ENCODE peak calls at places on chromosomes 13 and 19, in five cellular contexts. O is brain microvascular endothelial cell, Z is mucosa of descending colon, R is activated B cell treated with CpG ODN at 0.5 μM for 24 hours, P is heart right ventricle. T is an unnamed sample.

GRCh38 chr13:33153421-33154381 is 131.9 kb downstream of the STARD13 start:
- DNase-seq in P (peak; percentile 49), O (peak; percentile 93), R (no peak), Z (peak; percentile 48), T (no peak)

GRCh38 chr19:19822148-19822429 is 539 bp upstream of the ZNF506 start:
- DNase-seq in R (no peak), O (no peak), P (no peak), Z (no peak), T (no peak)

GRCh38 chr13:112679932-112680677 is 9.7 kb upstream of the ATP11A start:
- DNase-seq in O (no peak), R (no peak), P (no peak), Z (no peak), T (no peak)

GRCh38 chr19:58570770-58571574 is 2.2 kb downstream of the MZF1 start:
- DNase-seq in R (no peak), O (no peak), Z (peak; percentile 35), P (no peak), T (no peak)

GRCh38 chr19:5534787-5535586 is 32.8 kb downstream of the TINCR start:
- DNase-seq in R (no peak), P (no peak), O (no peak), Z (no peak), T (no peak)

GRCh38 chr19:48102870-48103751 is 7.5 kb downstream of the PLA2G4C start:
- DNase-seq in R (no peak), Z (no peak), O (peak; percentile 31), P (no peak), T (peak; percentile 17)

GRCh38 chr13:102185375-102185984 is 216.4 kb downstream of the FGF14 start:
- DNase-seq in O (no peak), R (no peak), Z (no peak), P (no peak), T (no peak)

GRCh38 chr13:58953638-58954037 is 1210.1 kb downstream of the DIAPH3 start:
- DNase-seq in Z (no peak), P (no peak), O (no peak), R (no peak), T (no peak)

GRCh38 chr13:40986328-40986856 is 32.7 kb downstream of the ELF1 start:
- DNase-seq in R (no peak), P (no peak), Z (no peak), O (no peak), T (no peak)

GRCh38 chr19:57606931-57607330 is 7.1 kb upstream of the ZNF134 start:
- DNase-seq in O (no peak), P (no peak), R (no peak), Z (no peak), T (no peak)

GRCh38 chr13:113544896-113545295 is 39.7 kb upstream of the TFDP1 start:
- DNase-seq in P (no peak), Z (no peak), R (no peak), O (no peak), T (no peak)

GRCh38 chr19:32202244-32202643 is 143.2 kb upstream of the ZNF507 start:
- DNase-seq in O (no peak), P (no peak), Z (no peak), R (no peak), T (no peak)

GRCh38 chr19:55086730-55087541 is 11.3 kb downstream of the EPS8L1 start:
- DNase-seq in O (peak; percentile 91), Z (peak; percentile 95), R (peak; percentile 39), P (peak; percentile 96), T (peak; percentile 82)

GRCh38 chr13:98202026-98202425 is 25.0 kb upstream of the RNF113B start:
- DNase-seq in R (no peak), O (no peak), Z (peak; percentile 53), P (peak; percentile 28), T (no peak)

GRCh38 chr19:46723023-46723461 is 6.1 kb upstream of the PRKD2 start:
- DNase-seq in O (no peak), Z (no peak), P (no peak), R (no peak), T (no peak)

GRCh38 chr13:38752726-38753125 is 65.8 kb downstream of the FREM2 start:
- DNase-seq in P (no peak), O (no peak), Z (no peak), R (no peak), T (no peak)

GRCh38 chr19:32231691-32232090 is 113.7 kb upstream of the ZNF507 start:
- DNase-seq in O (no peak), R (no peak), Z (no peak), P (no peak), T (no peak)

GRCh38 chr13:65063753-65064152 is 2166.4 kb downstream of the PCDH9 start:
- DNase-seq in O (no peak), P (no peak), R (no peak), Z (no peak), T (no peak)

GRCh38 chr19:33883869-33884519 is 87.3 kb downstream of the KCTD15 start:
- DNase-seq in R (no peak), P (peak; percentile 21), O (peak; percentile 27), Z (no peak), T (no peak)

GRCh38 chr19:10288662-10289166 is 1.0 kb upstream of the ICAM5 start:
- DNase-seq in P (no peak), Z (peak; percentile 68), O (no peak), R (no peak), T (no peak)

GRCh38 chr19:38452430-38453366 is 19.2 kb downstream of the RYR1 start:
- DNase-seq in Z (no peak), R (no peak), P (no peak), O (no peak), T (no peak)

GRCh38 chr13:61406275-61406674 is 9.4 kb downstream of the PCDH20 start:
- DNase-seq in Z (no peak), R (no peak), P (no peak), O (no peak), T (no peak)

GRCh38 chr19:45508681-45508930 is 1.3 kb downstream of the VASP start:
- DNase-seq in O (no peak), Z (no peak), R (no peak), P (no peak), T (no peak)

DNA sequence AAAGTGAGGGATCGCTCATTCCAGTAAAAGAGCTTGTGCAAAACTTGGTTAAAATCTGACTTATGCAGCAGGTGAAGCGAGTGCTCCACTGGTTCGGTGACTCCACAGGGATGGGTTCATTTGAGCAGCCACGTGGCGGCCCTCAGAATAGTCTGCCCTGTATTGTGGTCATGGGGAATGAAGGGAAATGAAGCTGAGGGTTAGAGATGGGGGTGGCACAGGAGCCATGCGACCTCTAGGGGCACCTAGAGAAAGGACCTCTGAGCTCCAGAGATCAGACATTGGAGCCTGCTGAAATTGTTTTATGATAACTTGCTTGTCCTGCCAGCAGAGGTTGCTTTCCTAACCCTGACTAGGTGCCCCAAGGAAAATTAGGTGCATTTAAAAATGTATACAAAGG is 26.6 kb downstream of the CBY2 start:
- DNase-seq in Z (no peak), R (no peak), P (no peak), O (no peak), T (no peak)
- TF ChIP-seq CTCF in Z (no peak), R (no peak), P (no peak), O (peak; percentile 50), T (peak; percentile 65)

GRCh38 chr13:68923995-68924394 is 1183.6 kb upstream of the ATXN8OS start:
- DNase-seq in Z (no peak), P (no peak), O (no peak), R (no peak), T (no peak)

GRCh38 chr13:68929055-68929454 is 1178.6 kb upstream of the ATXN8OS start:
- DNase-seq in Z (no peak), R (no peak), O (no peak), P (no peak), T (no peak)

DNA sequence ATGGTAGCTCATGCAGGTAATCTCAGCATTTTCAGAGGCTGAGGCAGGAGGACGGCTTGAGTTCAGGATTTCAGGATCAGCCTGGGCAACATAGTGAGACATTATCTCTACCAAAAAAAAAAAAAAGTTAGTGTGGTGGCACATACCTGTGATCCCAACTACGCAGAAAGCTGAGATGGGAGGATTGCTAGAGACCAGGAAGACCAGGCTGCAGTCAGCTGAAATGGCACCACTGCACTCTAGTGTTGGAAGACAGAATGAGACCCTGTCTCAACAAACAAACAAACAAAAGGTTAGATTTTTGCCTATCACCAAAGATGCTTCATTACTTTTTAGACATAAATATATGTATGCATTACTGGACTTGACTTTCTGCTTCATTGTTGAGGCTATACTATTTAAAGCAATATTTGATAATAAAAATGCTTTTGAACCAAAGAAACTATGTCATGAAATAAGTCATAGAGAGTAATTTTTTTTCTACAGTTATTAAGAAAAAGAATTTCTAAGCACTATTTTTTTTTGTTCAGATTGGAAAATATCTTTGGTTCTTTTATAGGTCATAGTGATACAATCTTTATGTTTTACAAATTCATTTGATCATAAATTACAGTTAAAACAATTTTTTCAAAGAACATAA is 1180.1 kb upstream of the ATXN8OS start:
- DNase-seq in Z (no peak), R (no peak), O (no peak), P (no peak), T (no peak)
- TF ChIP-seq CTCF in Z (no peak), R (no peak), O (peak; percentile 70), P (peak; percentile 27), T (peak; percentile 79)

DNA sequence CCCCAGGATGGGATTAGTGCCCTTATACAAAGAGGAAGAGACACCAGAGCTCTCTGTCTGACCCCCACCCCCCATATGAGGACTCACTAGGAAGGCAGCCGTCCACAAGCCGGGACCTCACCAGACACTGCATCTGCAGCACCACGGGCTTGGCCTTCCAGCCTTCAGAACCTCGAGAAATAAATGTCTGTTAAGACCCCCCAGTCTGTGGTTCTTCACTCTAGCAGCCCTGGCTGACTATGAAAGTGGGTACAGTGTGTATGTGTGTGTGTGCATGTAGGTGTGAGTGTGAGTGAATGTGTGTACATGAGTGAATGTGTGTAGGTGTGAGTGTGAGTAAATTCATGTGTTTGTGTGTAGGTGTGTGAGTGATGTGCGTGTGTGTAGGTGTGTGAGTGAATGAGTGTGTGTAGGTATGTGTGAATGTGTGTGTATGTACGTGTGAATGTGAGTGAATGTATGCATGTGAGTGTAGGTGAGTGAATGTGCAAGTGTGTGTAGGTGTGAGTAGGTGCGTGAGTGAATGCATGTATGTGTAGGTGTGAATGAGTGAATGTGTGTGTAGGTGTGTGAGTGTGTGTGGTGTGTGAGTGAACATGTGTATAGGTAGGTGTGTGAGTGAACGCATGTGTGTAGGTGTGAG is 201.6 kb upstream of the ZNF536 start:
- DNase-seq in Z (no peak), R (no peak), O (no peak), P (no peak), T (no peak)
- TF ChIP-seq CTCF in Z (no peak), R (no peak), O (no peak), P (no peak), T (no peak)

GRCh38 chr13:80604094-80604493 is 263.2 kb upstream of the SPRY2 start:
- DNase-seq in Z (no peak), P (no peak), O (no peak), R (no peak), T (no peak)
- TF ChIP-seq CTCF in Z (no peak), P (peak; percentile 43), O (peak; percentile 17), R (no peak), T (no peak)

GRCh38 chr19:50838239-50838638 is 4.9 kb upstream of the KLK15 start:
- DNase-seq in R (no peak), O (no peak), Z (no peak), P (no peak), T (no peak)
- TF ChIP-seq CTCF in R (no peak), O (no peak), Z (no peak), P (no peak), T (peak; percentile 29)